ENCODE peak calls at places on chromosome 9, in six cellular contexts. Q is NCI-H460, X is Caki2, D is mammary epithelial cell, L is M059J, S is HEK293T. Y is an unnamed sample.
A peak's percentile ranks its signal among the peaks of the same experiment; 100 is the strongest.

GRCh38 chr9:87950765-87951488 is 23.4 kb downstream of the CDK20 start:
- DNase-seq in L (peak; percentile 41), D (peak; percentile 43), X (no peak), S (peak; percentile 67), Q (peak; percentile 8), Y (no peak)

GRCh38 chr9:126395439-126396212 is 69.0 kb downstream of the MVB12B start:
- DNase-seq in Q (no peak), X (no peak), L (peak; percentile 83), D (peak; percentile 78), S (no peak), Y (peak; percentile 35)

GRCh38 chr9:77421506-77422265 is 226.4 kb downstream of the GNA14 start:
- DNase-seq in S (no peak), D (no peak), L (peak; percentile 69), X (no peak), Q (no peak), Y (no peak)

GRCh38 chr9:98010450-98010849 is 27.3 kb downstream of the ANP32B start:
- DNase-seq in D (peak; percentile 78), Q (no peak), X (peak; percentile 88), S (peak; percentile 32), L (peak; percentile 54), Y (no peak)

GRCh38 chr9:131833906-131834305 is 94.0 kb upstream of the RAPGEF1 start:
- DNase-seq in D (peak; percentile 55), S (no peak), X (peak; percentile 10), L (peak; percentile 25), Q (no peak), Y (no peak)

GRCh38 chr9:24602687-24603352 is 57.1 kb upstream of the IZUMO3 start:
- DNase-seq in X (no peak), L (peak; percentile 15), Q (no peak), S (no peak), D (peak; percentile 89), Y (no peak)

GRCh38 chr9:89919171-89919681 is 314.4 kb downstream of the GADD45G start:
- DNase-seq in D (no peak), L (peak; percentile 32), S (no peak), X (no peak), Q (no peak), Y (no peak)

GRCh38 chr9:77038281-77039036 is 19.0 kb downstream of the FOXB2 start:
- DNase-seq in L (no peak), X (no peak), Q (no peak), D (no peak), S (no peak), Y (no peak)

GRCh38 chr9:85258823-85259370 is 482.9 kb downstream of the AGTPBP1 start:
- DNase-seq in Q (peak; percentile 42), L (peak; percentile 82), S (peak; percentile 80), X (peak; percentile 62), D (peak; percentile 69), Y (peak; percentile 6)

GRCh38 chr9:129181246-129181645 is 3.2 kb upstream of the IER5L start:
- DNase-seq in Q (no peak), X (no peak), S (no peak), D (no peak), L (no peak), Y (no peak)

GRCh38 chr9:79134654-79135053 is 437.1 kb upstream of the TLE4 start:
- DNase-seq in D (peak; percentile 5), X (peak; percentile 4), Q (peak; percentile 3), L (peak; percentile 91), S (peak; percentile 42), Y (peak; percentile 13)

GRCh38 chr9:137366891-137367381 is 56.0 kb downstream of the EXD3 start:
- DNase-seq in S (no peak), D (no peak), L (no peak), Q (no peak), X (no peak), Y (no peak)

GRCh38 chr9:76896035-76896434 is 9.9 kb downstream of the PRUNE2 start:
- DNase-seq in X (peak; percentile 25), Q (no peak), L (no peak), D (no peak), S (no peak), Y (no peak)

GRCh38 chr9:92482336-92482735 is at the start of gene ASPN:
- DNase-seq in D (no peak), X (no peak), L (no peak), S (no peak), Q (no peak), Y (no peak)

GRCh38 chr9:20604561-20604960 is 17.7 kb downstream of the MLLT3 start:
- DNase-seq in S (no peak), X (no peak), L (peak; percentile 62), Q (no peak), D (no peak), Y (no peak)

GRCh38 chr9:131290039-131290766 is 680 bp downstream of the PLPP7 start:
- DNase-seq in S (no peak), L (no peak), Q (no peak), X (no peak), D (no peak), Y (no peak)

GRCh38 chr9:135947582-135947981 is 13.6 kb downstream of the UBAC1 start:
- DNase-seq in D (no peak), L (no peak), Q (no peak), X (no peak), S (no peak), Y (no peak)

GRCh38 chr9:24516463-24516862 is 29.2 kb downstream of the IZUMO3 start:
- DNase-seq in D (no peak), X (no peak), S (no peak), L (no peak), Q (no peak), Y (no peak)

GRCh38 chr9:114347675-114348074 is 18.0 kb downstream of the ORM2 start:
- DNase-seq in X (no peak), Q (no peak), S (no peak), D (no peak), L (no peak), Y (no peak)

GRCh38 chr9:110748251-110748893 is 79.8 kb downstream of the MUSK start:
- DNase-seq in D (peak; percentile 83), S (no peak), Q (no peak), X (no peak), L (peak; percentile 92), Y (peak; percentile 24)

GRCh38 chr9:89218040-89218928 is 39.7 kb upstream of the SHC3 start:
- DNase-seq in X (no peak), Q (no peak), S (no peak), D (no peak), L (no peak), Y (no peak)

GRCh38 chr9:27194401-27195091 is 85.5 kb downstream of the TEK start:
- DNase-seq in Q (no peak), S (no peak), L (peak; percentile 90), X (peak; percentile 4), D (peak; percentile 66), Y (peak; percentile 19)

GRCh38 chr9:36499156-36499886 is 73.4 kb upstream of the MELK start:
- DNase-seq in L (no peak), X (no peak), Q (no peak), D (no peak), S (no peak), Y (no peak)

GRCh38 chr9:35604578-35605335 is at the start of gene TESK1:
- DNase-seq in Q (peak; percentile 48), L (peak; percentile 80), X (peak; percentile 74), S (peak; percentile 82), D (peak; percentile 79), Y (peak; percentile 51)

GRCh38 chr9:79264511-79265448 is 307.0 kb upstream of the TLE4 start:
- DNase-seq in L (peak; percentile 76), X (no peak), D (no peak), S (no peak), Q (no peak), Y (no peak)